ENCODE peak calls at places on chromosomes 6 and 20, in eight cellular contexts. Q is activated CD4-positive, CD25-positive, alpha-beta regulatory T cell; L is frontal cortex; K is NCI-H446 treated with DMSO at 0.1 percent for 48 hours; N is stimulated activated naive CD8-positive, alpha-beta T cell treated with anti-CD3 and anti-CD28 coated beads, Interleukin-15, amount 100 ng/mL, for 72 hours; U is Right ventricle myocardium superior; C is fibroblast of lung; Y is SK-N-DZ. G is an unnamed sample.

GRCh38 chr6:3363296-3364025 is 93.4 kb downstream of the SLC22A23 start:
- DNase-seq in L (no peak), Y (no peak), Q (no peak), U (no peak), C (no peak), N (no peak), K (no peak), G (no peak)

GRCh38 chr6:25889877-25890853 is 16.1 kb upstream of the SLC17A3 start:
- DNase-seq in L (peak; percentile 22), N (peak; percentile 18), Y (peak; percentile 40), U (no peak), K (peak; percentile 10), C (peak; percentile 66), Q (no peak), G (peak; percentile 66)

GRCh38 chr20:55567826-55568225 is 437.5 kb downstream of the CBLN4 start:
- DNase-seq in U (no peak), N (no peak), C (no peak), Y (no peak), L (no peak), Q (no peak), K (no peak), G (no peak)

GRCh38 chr20:15065794-15066193 is 728.4 kb upstream of the FLRT3 start:
- DNase-seq in K (no peak), L (no peak), U (no peak), Y (no peak), Q (no peak), N (no peak), C (no peak), G (no peak)

GRCh38 chr6:25991785-25992412 is 29.3 kb downstream of the TRIM38 start:
- DNase-seq in Q (peak; percentile 7), K (no peak), L (peak; percentile 43), U (peak; percentile 89), C (peak; percentile 73), N (peak; percentile 61), Y (peak; percentile 70), G (peak; percentile 79)

GRCh38 chr6:28816909-28817807 is 106.6 kb downstream of the TRIM27 start:
- DNase-seq in U (no peak), C (peak; percentile 62), N (peak; percentile 56), Q (no peak), L (no peak), Y (no peak), K (peak; percentile 57), G (peak; percentile 71)

GRCh38 chr20:46894971-46895905 is 595 bp downstream of the EYA2 start:
- DNase-seq in N (no peak), C (peak; percentile 19), U (no peak), K (no peak), Y (no peak), Q (no peak), L (no peak), G (peak; percentile 41)

GRCh38 chr20:38168791-38169589 is 3.9 kb upstream of the TGM2 start:
- DNase-seq in C (no peak), L (no peak), N (no peak), Y (no peak), U (peak; percentile 63), K (no peak), Q (no peak), G (peak; percentile 44)

GRCh38 chr6:80728340-80728739 is 621.9 kb downstream of the BCKDHB start:
- DNase-seq in U (no peak), Q (no peak), K (no peak), L (no peak), C (no peak), Y (no peak), N (no peak), G (no peak)

GRCh38 chr20:2663887-2664719 is at the start of gene IDH3B:
- DNase-seq in K (peak; percentile 85), Y (peak; percentile 93), Q (peak; percentile 86), L (peak; percentile 79), N (peak; percentile 91), C (peak; percentile 93), U (peak; percentile 96), G (peak; percentile 97)

GRCh38 chr6:144460224-144461095 is 175.3 kb downstream of the UTRN start:
- DNase-seq in U (no peak), L (no peak), Y (no peak), Q (no peak), C (no peak), N (no peak), K (no peak), G (no peak)

GRCh38 chr6:56716229-56716628 is 73.5 kb upstream of the DST start:
- DNase-seq in Y (no peak), K (no peak), U (no peak), L (no peak), N (no peak), Q (no peak), C (no peak), G (no peak)

GRCh38 chr20:63032026-63032800 is 25.4 kb upstream of the BHLHE23 start:
- DNase-seq in L (no peak), K (no peak), Y (no peak), Q (no peak), U (peak; percentile 27), N (no peak), C (no peak), G (no peak)

GRCh38 chr20:32908334-32909292 is 49.9 kb downstream of the EFCAB8 start:
- DNase-seq in K (no peak), Q (no peak), U (no peak), L (no peak), C (no peak), Y (no peak), N (no peak), G (no peak)

GRCh38 chr6:122184260-122184934 is 215.1 kb upstream of the HSF2 start:
- DNase-seq in N (no peak), U (no peak), C (peak; percentile 65), L (no peak), Y (peak; percentile 20), K (no peak), Q (no peak), G (peak; percentile 67)

GRCh38 chr20:21436186-21436585 is 38.9 kb upstream of the NKX2-4 start:
- DNase-seq in L (no peak), U (no peak), N (no peak), Y (no peak), Q (no peak), K (no peak), C (peak; percentile 23), G (peak; percentile 91)

GRCh38 chr6:142821860-142822259 is 123.1 kb downstream of the HIVEP2 start:
- DNase-seq in N (no peak), C (no peak), U (no peak), Y (no peak), Q (no peak), K (peak; percentile 86), L (no peak), G (no peak)

GRCh38 chr6:95169790-95170189 is 407.5 kb upstream of the MANEA start:
- DNase-seq in Q (no peak), C (no peak), K (no peak), L (no peak), N (no peak), Y (no peak), U (no peak), G (no peak)

GRCh38 chr6:140036176-140036575 is 661.7 kb upstream of the CITED2 start:
- DNase-seq in U (no peak), L (no peak), Q (no peak), N (no peak), Y (no peak), C (no peak), K (no peak), G (no peak)

GRCh38 chr20:37380864-37381579 is 35.1 kb downstream of the SRC start:
- DNase-seq in L (no peak), C (no peak), U (no peak), N (no peak), Y (no peak), K (no peak), Q (no peak), G (no peak)

GRCh38 chr6:102114402-102114801 is 720.9 kb downstream of the GRIK2 start:
- DNase-seq in Y (no peak), N (no peak), C (no peak), L (no peak), Q (no peak), U (no peak), K (no peak), G (no peak)

GRCh38 chr6:129749749-129750120 is 39.8 kb upstream of the ARHGAP18 start:
- DNase-seq in N (no peak), Y (no peak), Q (no peak), K (no peak), U (no peak), L (no peak), C (peak; percentile 89), G (peak; percentile 73)

GRCh38 chr20:6886065-6886729 is 118.7 kb downstream of the BMP2 start:
- DNase-seq in C (no peak), K (no peak), N (no peak), Q (no peak), Y (no peak), U (no peak), L (no peak), G (no peak)

GRCh38 chr6:116375262-116375661 is 4.5 kb downstream of the DSE start:
- DNase-seq in U (no peak), N (no peak), Y (no peak), Q (no peak), K (no peak), L (no peak), C (no peak), G (no peak)

GRCh38 chr6:100176321-100176950 is 182.4 kb upstream of the MCHR2 start:
- DNase-seq in N (no peak), Q (no peak), L (no peak), K (no peak), U (no peak), Y (peak; percentile 29), C (peak; percentile 75), G (peak; percentile 82)

GRCh38 chr6:100470721-100471120 is 6.0 kb upstream of the SIM1 start:
- DNase-seq in N (no peak), C (no peak), Y (no peak), K (no peak), L (no peak), U (no peak), Q (no peak), G (peak; percentile 32)

GRCh38 chr6:30500421-30501069 is 11.2 kb downstream of the HLA-E start:
- DNase-seq in K (peak; percentile 1), L (no peak), Q (no peak), C (no peak), Y (no peak), N (no peak), U (peak; percentile 48), G (peak; percentile 45)

GRCh38 chr6:35396991-35397390 is 54.6 kb downstream of the PPARD start:
- DNase-seq in N (no peak), Q (no peak), U (no peak), Y (no peak), L (no peak), C (no peak), K (no peak), G (peak; percentile 65)

GRCh38 chr6:110720066-110720465 is 95.2 kb downstream of the CDK19 start:
- DNase-seq in Q (no peak), U (no peak), K (no peak), Y (no peak), L (no peak), N (no peak), C (no peak), G (no peak)

G was measured in GM23248.